ENCODE peak calls at places on chromosomes 11 and 22, in six cellular contexts. One of them, this sample, is unnamed.

GRCh38 chr11:95680169-95680929 is 109.2 kb downstream of the FAM76B start:
- DNase-seq in colonic mucosa: no peak
- DNase-seq in esophagus muscularis mucosa: no peak
- DNase-seq in AG10803: peak
- DNase-seq in heart right ventricle: no peak
- DNase-seq in heart left ventricle: no peak
- DNase-seq in this sample: no peak

GRCh38 chr22:49239264-49240015 is 588.2 kb downstream of the BRD1 start:
- DNase-seq in heart left ventricle: no peak
- DNase-seq in AG10803: no peak
- DNase-seq in heart right ventricle: no peak
- DNase-seq in colonic mucosa: no peak
- DNase-seq in esophagus muscularis mucosa: peak
- DNase-seq in this sample: no peak

GRCh38 chr11:11605821-11606450 is 15.9 kb downstream of the GALNT18 start:
- DNase-seq in heart right ventricle: no peak
- DNase-seq in heart left ventricle: no peak
- DNase-seq in esophagus muscularis mucosa: peak
- DNase-seq in colonic mucosa: no peak
- DNase-seq in AG10803: no peak
- DNase-seq in this sample: no peak

GRCh38 chr22:36022162-36022561 is 6.5 kb downstream of the RBFOX2 start:
- DNase-seq in AG10803: peak
- DNase-seq in esophagus muscularis mucosa: no peak
- DNase-seq in heart left ventricle: no peak
- DNase-seq in heart right ventricle: no peak
- DNase-seq in colonic mucosa: no peak
- DNase-seq in this sample: no peak

GRCh38 chr11:72039108-72039850 is 40.6 kb downstream of the IL18BP start:
- DNase-seq in heart right ventricle: peak
- DNase-seq in esophagus muscularis mucosa: no peak
- DNase-seq in heart left ventricle: no peak
- DNase-seq in colonic mucosa: peak
- DNase-seq in AG10803: peak
- DNase-seq in this sample: no peak

GRCh38 chr11:114413958-114414357 is 13.5 kb downstream of the RBM7 start:
- DNase-seq in esophagus muscularis mucosa: no peak
- DNase-seq in heart right ventricle: no peak
- DNase-seq in heart left ventricle: no peak
- DNase-seq in AG10803: no peak
- DNase-seq in colonic mucosa: no peak
- DNase-seq in this sample: no peak

GRCh38 chr11:57426439-57426753 is 525 bp downstream of the SLC43A3 start:
- DNase-seq in heart right ventricle: no peak
- DNase-seq in AG10803: no peak
- DNase-seq in colonic mucosa: no peak
- DNase-seq in esophagus muscularis mucosa: no peak
- DNase-seq in heart left ventricle: no peak
- DNase-seq in this sample: no peak

GRCh38 chr11:109775686-109776085 is 317.5 kb upstream of the ZC3H12C start:
- DNase-seq in heart right ventricle: no peak
- DNase-seq in heart left ventricle: no peak
- DNase-seq in AG10803: no peak
- DNase-seq in esophagus muscularis mucosa: no peak
- DNase-seq in colonic mucosa: no peak
- DNase-seq in this sample: no peak

GRCh38 chr11:33774356-33775063 is at the start of gene FBXO3:
- DNase-seq in esophagus muscularis mucosa: peak
- DNase-seq in AG10803: peak
- DNase-seq in heart left ventricle: peak
- DNase-seq in heart right ventricle: peak
- DNase-seq in colonic mucosa: peak
- DNase-seq in this sample: peak

GRCh38 chr11:12219732-12220131 is 109.3 kb downstream of the MICAL2 start:
- DNase-seq in heart left ventricle: no peak
- DNase-seq in colonic mucosa: no peak
- DNase-seq in heart right ventricle: no peak
- DNase-seq in esophagus muscularis mucosa: no peak
- DNase-seq in AG10803: no peak
- DNase-seq in this sample: no peak

GRCh38 chr11:104609297-104609696 is 289.0 kb downstream of the CASP12 start:
- DNase-seq in colonic mucosa: peak
- DNase-seq in AG10803: peak
- DNase-seq in heart right ventricle: no peak
- DNase-seq in esophagus muscularis mucosa: no peak
- DNase-seq in heart left ventricle: no peak
- DNase-seq in this sample: no peak

GRCh38 chr11:43278302-43278956 is 33.4 kb upstream of the API5 start:
- DNase-seq in AG10803: peak
- DNase-seq in colonic mucosa: no peak
- DNase-seq in esophagus muscularis mucosa: peak
- DNase-seq in heart right ventricle: no peak
- DNase-seq in heart left ventricle: no peak
- DNase-seq in this sample: no peak

GRCh38 chr11:7251836-7252682 is at the start of gene SYT9:
- DNase-seq in esophagus muscularis mucosa: no peak
- DNase-seq in heart left ventricle: peak
- DNase-seq in heart right ventricle: peak
- DNase-seq in AG10803: peak
- DNase-seq in colonic mucosa: peak
- DNase-seq in this sample: peak

GRCh38 chr22:46577361-46578249 is 40.2 kb upstream of the CELSR1 start:
- DNase-seq in esophagus muscularis mucosa: no peak
- DNase-seq in colonic mucosa: no peak
- DNase-seq in AG10803: no peak
- DNase-seq in heart left ventricle: peak
- DNase-seq in heart right ventricle: peak
- DNase-seq in this sample: peak

GRCh38 chr11:46381836-46382643 is 571 bp downstream of the MDK start:
- DNase-seq in colonic mucosa: no peak
- DNase-seq in AG10803: no peak
- DNase-seq in heart left ventricle: no peak
- DNase-seq in heart right ventricle: peak
- DNase-seq in esophagus muscularis mucosa: no peak
- DNase-seq in this sample: peak

GRCh38 chr11:95655544-95655943 is 134.0 kb downstream of the FAM76B start:
- DNase-seq in colonic mucosa: no peak
- DNase-seq in AG10803: no peak
- DNase-seq in esophagus muscularis mucosa: no peak
- DNase-seq in heart right ventricle: no peak
- DNase-seq in heart left ventricle: no peak
- DNase-seq in this sample: no peak

GRCh38 chr11:62835336-62835735 is 2.7 kb upstream of the TEX54 start:
- DNase-seq in AG10803: no peak
- DNase-seq in heart left ventricle: no peak
- DNase-seq in heart right ventricle: no peak
- DNase-seq in esophagus muscularis mucosa: no peak
- DNase-seq in colonic mucosa: no peak
- DNase-seq in this sample: no peak

GRCh38 chr11:12942157-12942556 is 67.0 kb upstream of the RASSF10 start:
- DNase-seq in heart left ventricle: no peak
- DNase-seq in heart right ventricle: no peak
- DNase-seq in AG10803: no peak
- DNase-seq in colonic mucosa: no peak
- DNase-seq in esophagus muscularis mucosa: no peak
- DNase-seq in this sample: no peak

GRCh38 chr11:75767228-75767572 is 1.4 kb upstream of the DGAT2 start:
- DNase-seq in heart right ventricle: no peak
- DNase-seq in AG10803: no peak
- DNase-seq in esophagus muscularis mucosa: no peak
- DNase-seq in colonic mucosa: no peak
- DNase-seq in heart left ventricle: no peak
- DNase-seq in this sample: no peak

DNA sequence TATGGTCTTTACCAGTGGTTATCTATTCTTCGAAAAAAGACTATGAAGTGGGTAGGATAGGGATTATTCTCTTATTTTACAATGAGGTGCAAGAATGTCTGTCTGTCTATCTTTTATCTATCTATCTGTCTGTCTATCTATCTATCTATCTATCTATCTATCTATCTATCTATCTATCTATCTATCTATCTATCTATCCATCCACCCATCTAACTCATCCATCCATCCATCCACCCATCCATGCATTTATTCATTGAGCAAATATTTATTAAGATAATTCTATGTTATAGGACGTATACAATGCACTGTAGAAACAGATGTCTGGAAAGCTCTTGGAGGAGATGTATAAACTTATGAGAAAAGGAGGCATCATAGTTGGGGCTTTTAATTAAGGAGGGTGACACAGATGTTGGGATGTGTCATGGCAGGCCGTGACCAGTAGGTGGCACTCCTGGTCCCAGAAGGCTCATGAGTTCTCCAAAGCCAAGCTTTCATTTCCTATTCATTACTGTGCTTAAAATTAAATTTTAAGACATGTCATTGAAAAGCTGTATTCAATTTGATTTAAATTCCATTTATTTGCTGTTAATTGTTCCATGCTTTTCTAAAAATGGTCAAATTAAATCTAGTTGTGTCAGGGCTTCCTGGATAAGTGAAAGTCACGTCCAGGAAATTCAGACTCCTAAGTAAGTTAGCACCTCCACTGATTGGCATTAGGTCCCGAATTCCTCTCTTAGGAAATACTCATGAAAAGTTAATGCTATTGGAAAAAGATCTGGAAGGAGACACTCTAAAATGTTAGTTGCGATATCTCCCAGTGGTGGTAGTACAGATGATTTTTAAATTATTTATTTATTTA is 19.0 kb upstream of the E2F8 start:
- DNase-seq in heart right ventricle: peak
- DNase-seq in esophagus muscularis mucosa: peak
- DNase-seq in heart left ventricle: peak
- DNase-seq in AG10803: peak
- DNase-seq in colonic mucosa: peak
- DNase-seq in this sample: peak
- H3K4me3 ChIP-seq in heart right ventricle: peak
- H3K4me3 ChIP-seq in esophagus muscularis mucosa: peak
- H3K4me3 ChIP-seq in heart left ventricle: peak
- H3K4me3 ChIP-seq in AG10803: peak
- H3K4me3 ChIP-seq in colonic mucosa: no peak
- H3K4me3 ChIP-seq in this sample: no peak

GRCh38 chr11:73787051-73787642 is 527 bp upstream of the MRPL48 start:
- DNase-seq in colonic mucosa: no peak
- DNase-seq in esophagus muscularis mucosa: no peak
- DNase-seq in heart right ventricle: no peak
- DNase-seq in heart left ventricle: no peak
- DNase-seq in AG10803: no peak
- DNase-seq in this sample: no peak
- H3K4me3 ChIP-seq in colonic mucosa: peak
- H3K4me3 ChIP-seq in esophagus muscularis mucosa: peak
- H3K4me3 ChIP-seq in heart right ventricle: peak
- H3K4me3 ChIP-seq in heart left ventricle: peak
- H3K4me3 ChIP-seq in AG10803: peak
- H3K4me3 ChIP-seq in this sample: peak

GRCh38 chr11:108218912-108219783 is 3.3 kb downstream of the NPAT start:
- DNase-seq in heart left ventricle: no peak
- DNase-seq in esophagus muscularis mucosa: no peak
- DNase-seq in colonic mucosa: no peak
- DNase-seq in heart right ventricle: no peak
- DNase-seq in AG10803: no peak
- DNase-seq in this sample: no peak
- H3K4me3 ChIP-seq in heart left ventricle: no peak
- H3K4me3 ChIP-seq in esophagus muscularis mucosa: no peak
- H3K4me3 ChIP-seq in colonic mucosa: no peak
- H3K4me3 ChIP-seq in heart right ventricle: no peak
- H3K4me3 ChIP-seq in AG10803: no peak
- H3K4me3 ChIP-seq in this sample: no peak

DNA sequence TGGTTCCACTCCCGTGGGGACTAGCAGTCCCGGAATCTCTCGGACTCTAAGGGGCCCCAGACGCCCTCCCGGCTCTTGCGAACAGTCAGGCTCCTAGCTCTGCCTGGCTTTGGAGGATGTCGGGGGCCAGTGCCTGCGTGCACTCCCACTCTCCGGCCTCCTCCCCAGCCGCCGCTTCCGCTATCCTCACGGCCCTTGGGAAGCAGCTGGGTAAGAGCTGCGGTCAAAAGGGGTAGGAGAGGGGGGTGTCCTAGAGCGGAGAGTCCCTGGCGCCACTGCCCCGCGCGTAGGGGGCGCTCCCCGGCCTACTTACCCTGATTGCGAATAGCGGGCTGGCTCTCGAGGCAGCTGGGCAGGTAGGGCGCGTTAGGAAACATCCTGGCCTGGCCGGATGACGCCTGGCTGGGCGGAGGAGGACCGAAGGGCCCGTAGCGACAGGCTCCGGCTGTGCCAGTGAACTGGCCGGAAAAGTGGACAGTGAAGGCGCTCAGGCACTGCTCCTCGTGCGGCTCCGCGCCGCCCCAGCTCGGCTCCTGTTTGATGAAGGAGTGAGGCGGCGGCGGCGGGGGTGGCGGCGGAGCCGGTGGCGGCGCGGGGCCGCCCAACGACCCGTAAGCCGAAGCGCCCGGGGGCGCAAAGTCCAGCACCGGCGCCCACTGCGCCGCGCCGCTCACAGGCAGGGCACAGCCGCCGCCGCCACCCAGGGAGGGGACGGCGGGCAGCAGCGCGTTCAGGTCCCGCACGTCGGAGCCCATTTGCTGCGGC is 770 bp downstream of the WT1 start:
- DNase-seq in esophagus muscularis mucosa: no peak
- DNase-seq in AG10803: no peak
- DNase-seq in colonic mucosa: no peak
- DNase-seq in heart right ventricle: peak
- DNase-seq in heart left ventricle: peak
- DNase-seq in this sample: peak
- H3K4me3 ChIP-seq in esophagus muscularis mucosa: peak
- H3K4me3 ChIP-seq in AG10803: no peak
- H3K4me3 ChIP-seq in colonic mucosa: no peak
- H3K4me3 ChIP-seq in heart right ventricle: peak
- H3K4me3 ChIP-seq in heart left ventricle: peak
- H3K4me3 ChIP-seq in this sample: peak

DNA sequence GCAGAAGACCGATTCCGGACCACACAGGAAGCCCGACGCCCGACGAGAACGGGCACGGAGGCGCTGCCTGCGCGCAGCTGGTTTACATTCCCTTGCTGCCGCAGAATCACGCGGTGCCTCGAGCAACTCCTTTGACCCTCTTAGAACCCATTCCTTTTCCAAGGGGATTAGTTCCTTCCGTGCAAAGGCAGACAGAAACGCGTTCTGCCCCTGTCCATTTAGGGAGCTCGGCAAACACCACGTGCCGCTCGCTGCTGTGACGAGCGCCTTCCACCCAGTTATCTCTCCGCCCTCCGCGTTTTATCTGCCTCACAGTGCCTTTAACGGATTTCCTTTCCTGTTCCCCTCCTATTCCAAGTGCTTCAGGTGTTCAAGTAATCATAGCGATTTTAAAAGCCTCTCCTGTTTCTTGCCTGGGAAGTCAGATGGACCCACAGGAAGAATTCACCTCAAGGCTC is 24.1 kb upstream of the MICAL3 start:
- DNase-seq in AG10803: peak
- DNase-seq in colonic mucosa: peak
- DNase-seq in heart left ventricle: no peak
- DNase-seq in esophagus muscularis mucosa: no peak
- DNase-seq in heart right ventricle: no peak
- DNase-seq in this sample: peak
- H3K4me3 ChIP-seq in AG10803: peak
- H3K4me3 ChIP-seq in colonic mucosa: no peak
- H3K4me3 ChIP-seq in heart left ventricle: no peak
- H3K4me3 ChIP-seq in esophagus muscularis mucosa: no peak
- H3K4me3 ChIP-seq in heart right ventricle: no peak
- H3K4me3 ChIP-seq in this sample: no peak

This sample was measured in ovary.